ENCODE peak calls at places on chromosomes 2 and 18, in five cellular contexts. I is sigmoid colon, Z is GM23338, V is transverse colon, M is HL-60. X is an unnamed sample.

GRCh38 chr2:36858551-36859365 is 107.6 kb downstream of the STRN start:
- DNase-seq in V (no peak), M (no peak), Z (no peak), I (no peak), X (no peak)

GRCh38 chr2:233544079-233544690 is 22.4 kb downstream of the USP40 start:
- DNase-seq in Z (peak), I (no peak), M (no peak), V (peak), X (no peak)

GRCh38 chr2:230671117-230671516 is 41.5 kb upstream of the CAB39 start:
- DNase-seq in V (no peak), Z (no peak), M (no peak), I (no peak), X (no peak)

GRCh38 chr2:28406276-28407096 is 13.8 kb downstream of the FOSL2 start:
- DNase-seq in Z (no peak), I (peak), M (peak), V (peak), X (no peak)

GRCh38 chr2:235087812-235088607 is 136.2 kb downstream of the SH3BP4 start:
- DNase-seq in V (peak), Z (no peak), I (peak), M (no peak), X (no peak)

GRCh38 chr2:223052710-223053261 is 796 bp downstream of the KCNE4 start:
- DNase-seq in M (no peak), V (no peak), I (peak), Z (no peak), X (no peak)

GRCh38 chr2:152011724-152012123 is 87.1 kb downstream of the CACNB4 start:
- DNase-seq in Z (no peak), M (no peak), V (no peak), I (no peak), X (no peak)

GRCh38 chr2:112803691-112804521 is 19.6 kb upstream of the IL1A start:
- DNase-seq in I (no peak), Z (no peak), V (no peak), M (no peak), X (no peak)

GRCh38 chr18:45061359-45061758 is 380.7 kb downstream of the SETBP1 start:
- DNase-seq in V (no peak), Z (no peak), I (no peak), M (no peak), X (no peak)

GRCh38 chr2:56444339-56444738 is 260.5 kb downstream of the CCDC85A start:
- DNase-seq in I (no peak), Z (no peak), M (no peak), V (peak), X (no peak)

GRCh38 chr18:35256947-35257346 is 16.1 kb downstream of the ZNF397 start:
- DNase-seq in M (no peak), Z (no peak), I (no peak), V (no peak), X (no peak)

GRCh38 chr2:163077241-163077640 is 238.7 kb upstream of the KCNH7 start:
- DNase-seq in I (no peak), V (no peak), Z (peak), M (peak), X (no peak)

DNA sequence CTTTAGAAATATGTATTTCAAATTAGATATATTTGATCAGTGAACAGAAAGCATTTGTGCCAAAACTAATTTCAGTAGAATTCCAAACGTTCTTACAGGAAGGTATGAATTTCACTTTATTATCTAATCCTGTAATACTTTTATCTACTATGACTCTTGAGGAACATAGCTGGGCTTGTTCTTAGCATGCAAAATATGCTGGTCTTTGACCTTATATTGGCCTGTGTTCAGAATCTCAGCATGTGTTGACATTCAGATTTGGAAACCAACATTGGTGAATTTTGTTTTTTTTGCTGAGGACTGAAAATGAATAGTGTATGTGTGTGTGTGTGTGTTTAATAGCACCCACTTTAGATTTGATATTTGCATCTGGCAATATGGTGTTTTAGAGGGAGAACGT is 112.2 kb downstream of the MEIS1 start:
- DNase-seq in Z (no peak), I (no peak), M (no peak), V (no peak), X (no peak)
- TF ChIP-seq POLR2AphosphoS5 in Z (no peak), I (no peak), M (no peak), V (no peak), X (no peak)

GRCh38 chr2:145729993-145730770 is 1210.3 kb upstream of the ZEB2 start:
- DNase-seq in I (no peak), Z (no peak), V (no peak), M (no peak), X (no peak)
- TF ChIP-seq POLR2AphosphoS5 in I (no peak), Z (no peak), V (no peak), M (no peak), X (no peak)

DNA sequence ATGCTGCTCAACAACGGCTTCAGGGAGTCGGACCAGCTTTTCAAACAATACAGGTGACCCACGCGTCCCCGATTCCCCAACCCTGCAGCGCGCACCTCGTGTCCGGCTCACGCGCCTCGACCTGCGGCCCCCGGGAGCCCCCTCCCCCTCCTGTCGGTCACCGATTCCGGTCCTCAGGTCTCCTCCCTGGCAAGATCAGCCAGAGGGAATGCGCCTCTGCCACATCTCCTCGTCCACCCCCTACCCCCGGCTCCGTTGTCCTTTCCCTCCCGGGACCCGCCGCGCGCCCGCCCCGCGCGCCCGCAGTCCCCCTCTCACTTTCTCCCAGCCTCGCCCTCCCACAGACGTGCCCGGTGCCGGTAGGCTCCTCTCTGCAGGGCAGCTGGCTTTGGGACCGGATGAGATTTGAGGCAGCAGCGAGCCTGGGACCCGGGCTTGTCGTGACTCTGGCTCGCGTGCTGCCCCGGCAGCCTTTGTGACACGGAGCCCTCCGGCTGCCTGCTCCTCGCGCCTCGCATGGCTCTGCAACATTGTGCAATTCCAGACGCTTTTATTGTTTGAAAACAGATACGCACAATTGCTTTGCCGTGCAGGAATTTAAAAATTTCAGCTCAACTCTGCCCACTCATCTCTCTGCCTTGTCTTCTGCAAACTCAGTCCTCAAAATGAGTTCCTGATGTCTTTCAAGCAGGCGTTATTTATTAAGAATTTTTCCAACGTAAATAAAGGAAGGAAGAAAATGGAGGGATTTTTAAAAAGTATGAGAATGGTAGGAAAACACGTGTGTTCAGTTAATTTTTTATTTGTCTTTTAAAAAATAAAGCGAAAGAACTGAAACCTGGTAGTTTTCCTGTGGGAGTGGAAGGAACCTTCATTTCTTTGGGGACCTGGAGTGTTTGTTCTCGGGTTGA is 687 bp downstream of the TTC39C start:
- DNase-seq in M (no peak), I (peak), Z (peak), V (peak), X (no peak)
- TF ChIP-seq POLR2AphosphoS5 in M (peak), I (peak), Z (no peak), V (peak), X (no peak)

DNA sequence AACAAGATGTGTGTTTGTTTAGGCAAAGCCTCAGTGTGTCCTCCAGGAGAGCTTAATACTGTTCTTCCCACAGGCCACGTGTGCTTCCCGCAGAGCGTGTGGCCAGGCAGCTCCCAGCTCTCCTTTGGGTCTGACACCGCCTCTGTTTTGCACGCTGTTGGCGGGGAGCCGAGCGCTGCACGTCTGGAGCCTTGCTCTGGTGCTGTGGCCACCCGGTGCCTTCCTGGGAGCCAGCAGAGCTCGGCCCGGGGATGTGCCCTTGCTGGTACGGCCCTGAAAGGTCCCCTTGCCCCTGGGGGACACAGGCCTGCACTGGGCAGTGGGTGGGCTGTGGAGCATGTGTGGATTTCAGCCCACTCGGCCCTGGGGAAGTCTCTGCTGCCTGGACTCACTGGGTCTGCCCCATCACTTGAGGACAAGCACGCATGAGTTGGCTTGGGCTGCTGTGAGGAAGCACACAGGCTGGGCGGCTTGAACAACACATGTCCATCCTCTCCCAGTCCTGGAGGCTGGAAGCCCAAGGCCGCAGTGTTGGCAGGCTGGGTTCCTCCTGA is 160.7 kb upstream of the HDAC4 start:
- DNase-seq in M (no peak), V (peak), I (peak), Z (no peak), X (no peak)
- TF ChIP-seq POLR2AphosphoS5 in M (no peak), V (no peak), I (peak), Z (no peak), X (no peak)

DNA sequence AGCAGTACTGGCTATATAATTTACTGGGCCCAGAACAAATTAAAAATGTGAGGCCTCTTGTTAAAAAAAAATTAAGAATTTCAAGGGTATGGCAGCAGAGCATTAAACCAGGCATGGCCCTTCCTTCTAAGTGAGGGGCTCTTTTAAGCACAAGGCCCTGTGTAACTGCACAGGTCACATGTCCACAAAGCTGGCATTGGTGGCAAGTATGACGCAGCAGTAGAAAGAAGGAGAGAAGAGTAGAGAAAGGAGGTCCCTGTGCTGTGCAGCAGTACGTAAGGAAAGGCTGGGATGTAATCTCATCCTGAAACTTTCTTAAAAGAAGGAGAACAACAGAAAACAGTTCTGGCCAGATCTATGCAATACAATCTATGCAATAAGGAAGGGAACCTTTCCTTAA is 51.2 kb downstream of the MBD2 start:
- DNase-seq in Z (no peak), V (no peak), I (no peak), M (no peak), X (no peak)
- TF ChIP-seq POLR2AphosphoS5 in Z (no peak), V (no peak), I (no peak), M (no peak), X (no peak)

X was measured in GM12891.